ENCODE peak calls at places on chromosomes 6 and 20, in six cellular contexts. P is CD4-positive, CD25-positive, alpha-beta regulatory T cell; B is CD8-positive, alpha-beta T cell; M is cardiac fibroblast; E is upper lobe of right lung; Z is WERI-Rb-1. W is an unnamed sample.

GRCh38 chr6:162765251-162765650 is 37.5 kb downstream of the PACRG start:
- DNase-seq in Z (no peak), E (no peak), B (no peak), M (no peak), P (no peak), W (no peak)

GRCh38 chr20:16556299-16556698 is 16.9 kb downstream of the KIF16B start:
- DNase-seq in Z (no peak), P (no peak), M (peak), B (no peak), E (no peak), W (no peak)

GRCh38 chr6:81759782-81760181 is 7.3 kb upstream of the TENT5A start:
- DNase-seq in Z (no peak), E (no peak), P (no peak), M (peak), B (no peak), W (no peak)

GRCh38 chr20:10731190-10731955 is 57.6 kb upstream of the JAG1 start:
- DNase-seq in E (no peak), M (peak), P (no peak), B (no peak), Z (no peak), W (no peak)

GRCh38 chr6:16409531-16410441 is 171.4 kb downstream of the GMPR start:
- DNase-seq in E (peak), P (peak), B (peak), M (peak), Z (peak), W (no peak)

GRCh38 chr6:111846511-111847409 is 26.5 kb downstream of the FYN start:
- DNase-seq in M (peak), B (no peak), P (peak), Z (no peak), E (no peak), W (no peak)

GRCh38 chr20:63068711-63069367 is 62.1 kb upstream of the BHLHE23 start:
- DNase-seq in M (no peak), E (peak), Z (no peak), P (no peak), B (no peak), W (no peak)

GRCh38 chr6:119308994-119309657 is 40.4 kb downstream of the MAN1A1 start:
- DNase-seq in M (no peak), E (no peak), P (no peak), B (no peak), Z (no peak), W (peak)

GRCh38 chr6:68635706-68636513 is 828 bp downstream of the ADGRB3 start:
- DNase-seq in E (peak), B (no peak), Z (peak), P (peak), M (peak), W (no peak)

GRCh38 chr6:21597706-21598273 is 4.2 kb downstream of the SOX4 start:
- DNase-seq in B (no peak), P (no peak), E (no peak), M (peak), Z (no peak), W (no peak)

GRCh38 chr6:18389479-18389878 is 2.3 kb downstream of the RNF144B start:
- DNase-seq in Z (no peak), M (no peak), E (no peak), P (no peak), B (no peak), W (no peak)

GRCh38 chr6:125745281-125746018 is 4.0 kb upstream of the HEY2 start:
- DNase-seq in B (no peak), Z (no peak), M (no peak), E (no peak), P (no peak), W (no peak)
- H3K4me3 ChIP-seq in B (no peak), Z (no peak), M (no peak), E (no peak), P (no peak), W (no peak)

GRCh38 chr6:10433322-10433721 is 18.4 kb upstream of the TFAP2A start:
- DNase-seq in M (no peak), Z (no peak), E (no peak), B (no peak), P (no peak), W (no peak)

GRCh38 chr6:10441004-10441654 is 26.3 kb upstream of the TFAP2A start:
- DNase-seq in E (no peak), Z (no peak), M (peak), P (no peak), B (no peak), W (no peak)

GRCh38 chr6:10441655-10442009 is 26.8 kb upstream of the TFAP2A start:
- DNase-seq in Z (no peak), E (no peak), B (no peak), M (no peak), P (no peak), W (no peak)

GRCh38 chr6:10434235-10434634 is 19.4 kb upstream of the TFAP2A start:
- DNase-seq in P (no peak), B (no peak), Z (no peak), E (no peak), M (no peak), W (no peak)

DNA sequence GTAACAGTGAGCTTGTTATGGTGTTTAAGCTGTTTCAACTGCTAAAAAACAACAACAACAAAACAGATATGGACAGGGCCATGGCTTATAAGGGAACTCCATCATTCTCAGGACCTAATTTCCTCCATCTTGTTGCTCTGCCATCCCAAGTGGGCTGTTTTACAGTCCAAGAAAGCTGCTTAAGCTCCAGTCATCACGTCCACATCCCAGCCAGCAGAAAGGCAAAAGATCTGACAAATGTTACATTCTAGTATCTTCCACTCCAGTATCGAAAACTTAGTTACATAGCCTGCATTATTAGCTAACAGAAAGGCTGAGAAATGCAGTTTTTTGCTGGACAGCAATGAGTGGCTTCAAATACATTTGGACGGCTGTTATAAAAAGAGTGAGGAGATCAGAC is 23.0 kb upstream of the TFAP2A start:
- DNase-seq in M (no peak), B (no peak), Z (no peak), P (no peak), E (no peak), W (no peak)
- H3K4me3 ChIP-seq in M (no peak), B (no peak), Z (no peak), P (no peak), E (no peak), W (no peak)

GRCh38 chr6:3454206-3455016 is 2.4 kb downstream of the SLC22A23 start:
- DNase-seq in Z (no peak), M (no peak), P (no peak), E (no peak), B (no peak), W (no peak)
- H3K4me3 ChIP-seq in Z (peak), M (peak), P (peak), E (peak), B (peak), W (peak)

GRCh38 chr6:26105842-26106241 is 18.6 kb downstream of the HFE start:
- DNase-seq in E (no peak), P (no peak), M (no peak), Z (no peak), B (no peak), W (no peak)

GRCh38 chr6:26105109-26105730 is 18.0 kb downstream of the HFE start:
- DNase-seq in P (no peak), E (no peak), B (no peak), Z (no peak), M (no peak), W (no peak)

GRCh38 chr6:26103770-26104456 is 16.7 kb downstream of the HFE start:
- DNase-seq in E (peak), Z (peak), B (peak), P (peak), M (peak), W (peak)

GRCh38 chr6:26104457-26105108 is 17.4 kb downstream of the HFE start:
- DNase-seq in P (no peak), E (no peak), B (no peak), Z (peak), M (no peak), W (no peak)

DNA sequence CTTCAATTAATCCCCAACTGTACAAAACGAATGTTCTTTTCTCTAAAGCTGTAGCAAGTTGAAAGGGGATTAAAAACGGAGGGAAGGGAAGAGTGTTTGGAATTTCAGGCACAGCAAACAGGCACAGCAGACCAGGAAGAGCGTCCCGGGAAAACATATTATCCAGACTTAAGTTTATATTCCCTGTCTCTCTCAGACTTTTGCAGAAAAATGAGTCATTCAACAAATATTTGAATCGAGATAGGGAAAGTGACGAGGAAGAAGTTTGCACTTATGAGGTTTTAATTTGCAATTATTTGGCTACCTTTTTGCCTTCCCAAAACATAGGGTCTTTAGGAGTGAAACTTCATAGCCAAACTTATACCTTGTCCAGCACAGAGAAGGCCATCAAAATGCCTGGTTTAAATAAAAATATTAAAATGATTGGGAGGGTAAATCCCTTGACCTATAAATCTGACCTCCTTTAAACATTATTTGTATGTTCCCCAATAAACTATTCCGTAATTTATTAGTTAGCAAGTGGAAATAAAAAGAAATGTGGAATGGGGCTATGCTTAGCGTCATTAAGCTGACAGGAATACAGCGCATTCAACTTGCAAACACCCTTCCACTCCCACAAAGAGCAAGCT is 16.0 kb downstream of the HFE start:
- DNase-seq in M (peak), E (no peak), P (no peak), B (no peak), Z (no peak), W (no peak)
- H3K4me3 ChIP-seq in M (peak), E (peak), P (peak), B (no peak), Z (peak), W (peak)

DNA sequence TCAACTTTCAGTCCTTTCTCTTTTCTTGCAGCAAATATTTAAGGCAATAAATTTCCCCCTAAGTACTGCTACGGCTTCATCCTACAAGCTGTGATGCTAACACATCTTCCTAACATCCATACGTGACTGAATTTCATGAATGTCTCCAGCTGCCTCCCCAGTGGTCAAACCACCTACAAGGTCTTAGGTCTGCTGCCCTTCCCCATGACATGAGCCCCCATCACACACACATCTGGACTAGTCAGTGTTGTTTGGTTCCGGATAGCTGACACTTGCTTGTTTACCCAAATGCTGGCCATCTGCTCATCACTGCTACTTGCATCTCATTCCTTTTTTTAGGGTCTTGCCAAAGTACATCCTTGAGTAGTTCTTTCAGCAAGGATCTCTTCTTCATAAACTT is 14.6 kb downstream of the RRBP1 start:
- DNase-seq in E (no peak), Z (no peak), B (no peak), M (no peak), P (no peak), W (no peak)
- H3K4me3 ChIP-seq in E (no peak), Z (no peak), B (no peak), M (no peak), P (no peak), W (no peak)

GRCh38 chr6:32816746-32817204 is at the start of gene HLA-DOB:
- DNase-seq in E (no peak), B (no peak), Z (no peak), P (peak), M (peak), W (no peak)
- H3K4me3 ChIP-seq in E (no peak), B (no peak), Z (no peak), P (no peak), M (no peak), W (no peak)

GRCh38 chr20:19886666-19887288 is 128.7 kb downstream of the RIN2 start:
- DNase-seq in B (no peak), Z (no peak), E (no peak), M (peak), P (no peak), W (no peak)

GRCh38 chr20:19887566-19888268 is 129.4 kb upstream of the NAA20 start:
- DNase-seq in E (no peak), P (no peak), M (no peak), B (no peak), Z (no peak), W (no peak)

GRCh38 chr20:19890358-19891117 is 126.6 kb upstream of the NAA20 start:
- DNase-seq in E (no peak), Z (no peak), P (no peak), B (no peak), M (no peak), W (peak)

GRCh38 chr20:19888269-19888669 is 128.9 kb upstream of the NAA20 start:
- DNase-seq in B (no peak), P (no peak), Z (no peak), M (no peak), E (no peak), W (no peak)

GRCh38 chr20:19889011-19889953 is 127.9 kb upstream of the NAA20 start:
- DNase-seq in P (no peak), M (peak), E (no peak), B (no peak), Z (peak), W (no peak)
- H3K4me3 ChIP-seq in P (no peak), M (peak), E (peak), B (no peak), Z (no peak), W (peak)

GRCh38 chr20:38818113-38819065 is 12.9 kb downstream of the PPP1R16B start:
- DNase-seq in E (no peak), Z (no peak), B (no peak), M (no peak), P (no peak), W (no peak)
- H3K4me3 ChIP-seq in E (no peak), Z (no peak), B (no peak), M (no peak), P (no peak), W (no peak)

DNA sequence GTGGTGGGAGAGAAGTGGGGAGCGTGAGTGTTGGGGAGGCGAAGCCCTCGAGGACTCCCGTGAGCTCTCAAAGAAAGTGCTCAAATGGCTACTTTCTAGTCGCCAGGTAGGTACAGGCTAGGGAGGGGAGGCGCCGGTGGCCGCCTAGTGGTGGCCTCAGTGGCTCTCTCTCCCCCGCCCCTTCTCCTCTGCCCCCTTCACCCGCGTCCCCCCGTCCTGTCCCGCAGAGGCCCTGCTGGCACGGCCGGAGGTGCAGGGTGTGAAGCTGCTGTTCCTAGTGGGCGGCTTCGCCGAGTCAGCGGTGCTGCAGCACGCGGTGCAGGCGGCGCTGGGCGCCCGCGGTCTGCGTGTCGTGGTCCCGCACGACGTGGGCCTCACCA is 16.3 kb downstream of the ADISSP start:
- DNase-seq in E (no peak), B (no peak), P (no peak), M (no peak), Z (no peak), W (no peak)
- H3K4me3 ChIP-seq in E (peak), B (no peak), P (no peak), M (no peak), Z (no peak), W (no peak)

DNA sequence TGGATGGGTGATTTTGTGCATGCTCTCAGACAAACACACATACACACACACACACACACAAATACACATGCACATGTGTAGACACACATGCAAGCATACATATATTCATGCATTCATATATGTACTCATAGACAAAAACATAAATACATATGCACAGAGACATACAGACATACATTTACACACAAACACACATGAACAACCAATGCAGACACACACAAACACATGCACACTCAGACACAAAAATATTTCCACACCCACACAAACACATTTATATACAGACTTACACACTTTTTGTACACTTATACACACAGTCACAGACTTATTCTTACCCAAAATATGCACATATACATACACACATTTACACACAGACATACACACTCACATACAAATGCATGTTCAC is 94.9 kb upstream of the NKX2-2 start:
- DNase-seq in P (no peak), M (no peak), E (no peak), B (no peak), Z (no peak), W (no peak)
- H3K4me3 ChIP-seq in P (no peak), M (no peak), E (no peak), B (no peak), Z (no peak), W (no peak)

W was measured in LNCaP clone FGC.